ENCODE peak calls at places on chromosomes 7 and 10, in five cellular contexts. A is activated CD8-positive, alpha-beta T cell treated with anti-CD3 and anti-CD28 coated beads, Interleukin-2, amount 10 ng/mL, durations not matched to agents 7 days and 5 days; Y is EL; W is NCI-H1092; C is GM23338. U is an unnamed sample.

GRCh38 chr7:135083005-135083404 is 64.9 kb upstream of the TMEM140 start:
- DNase-seq in A (no peak), Y (no peak), W (no peak), C (no peak), U (no peak)

GRCh38 chr7:46545790-46546189 is 624.7 kb upstream of the IGFBP3 start:
- DNase-seq in A (no peak), Y (peak), W (no peak), C (no peak), U (no peak)

GRCh38 chr7:5532520-5533335 is 109.1 kb upstream of the TNRC18 start:
- DNase-seq in A (peak), Y (no peak), W (no peak), C (peak), U (peak)

GRCh38 chr7:92292981-92293380 is 47.2 kb downstream of the ANKIB1 start:
- DNase-seq in A (no peak), Y (no peak), W (no peak), C (no peak), U (no peak)

GRCh38 chr7:32047801-32048200 is 22.4 kb downstream of the PDE1C start:
- DNase-seq in A (no peak), Y (no peak), W (no peak), C (no peak), U (no peak)

GRCh38 chr10:63504145-63504881 is 16.9 kb upstream of the REEP3 start:
- DNase-seq in A (no peak), Y (no peak), W (no peak), C (peak), U (no peak)

GRCh38 chr7:157693071-157693520 is 356.3 kb downstream of the DNAJB6 start:
- DNase-seq in A (no peak), Y (no peak), W (peak), C (no peak), U (no peak)

GRCh38 chr7:26337232-26337865 is 45.7 kb downstream of the SNX10 start:
- DNase-seq in A (no peak), Y (no peak), W (no peak), C (no peak), U (no peak)

GRCh38 chr7:43721193-43721806 is 8.0 kb downstream of the COA1 start:
- DNase-seq in A (no peak), Y (peak), W (peak), C (peak), U (peak)

GRCh38 chr7:142868188-142868811 is 13.4 kb downstream of the EPHB6 start:
- DNase-seq in A (peak), Y (no peak), W (no peak), C (no peak), U (no peak)

GRCh38 chr7:120170849-120171248 is 102.1 kb upstream of the KCND2 start:
- DNase-seq in A (no peak), Y (no peak), W (no peak), C (no peak), U (no peak)

GRCh38 chr10:42874713-42875387 is 92.3 kb downstream of the BMS1 start:
- DNase-seq in A (peak), Y (no peak), W (no peak), C (no peak), U (no peak)

GRCh38 chr7:21603972-21604749 is 61.3 kb downstream of the DNAH11 start:
- DNase-seq in A (no peak), Y (peak), W (no peak), C (no peak), U (no peak)

GRCh38 chr7:131692131-131692960 is 135.9 kb upstream of the PODXL start:
- DNase-seq in A (peak), Y (peak), W (peak), C (peak), U (peak)

GRCh38 chr7:1355568-1356340 is 103.5 kb downstream of the MICALL2 start:
- DNase-seq in A (no peak), Y (no peak), W (no peak), C (no peak), U (no peak)

GRCh38 chr10:92284112-92284704 is 6.7 kb downstream of the CPEB3 start:
- DNase-seq in A (no peak), Y (no peak), W (no peak), C (no peak), U (no peak)

GRCh38 chr7:132443776-132444520 is 132.3 kb downstream of the PLXNA4 start:
- DNase-seq in A (no peak), Y (no peak), W (no peak), C (no peak), U (no peak)

GRCh38 chr10:99531026-99531695 is 1.6 kb upstream of the NKX2-3 start:
- DNase-seq in A (no peak), Y (no peak), W (no peak), C (peak), U (no peak)

U was measured in immature natural killer cell.